ENCODE peak calls at places on chromosomes 6 and 20, in four cellular contexts. One of them, this sample, is unnamed.
A peak's percentile ranks its signal among the peaks of the same experiment; 100 is the strongest.

GRCh38 chr6:97702226-97702625 is 419.2 kb upstream of the MMS22L start:
- DNase-seq in esophagus muscularis mucosa: no peak
- DNase-seq in transverse colon: no peak
- DNase-seq in right lobe of liver: no peak
- DNase-seq in this sample: no peak

GRCh38 chr6:168962886-168963285 is 290.8 kb downstream of the THBS2 start:
- DNase-seq in esophagus muscularis mucosa: no peak
- DNase-seq in transverse colon: no peak
- DNase-seq in right lobe of liver: no peak
- DNase-seq in this sample: no peak

GRCh38 chr6:133047065-133047665 is 194.0 kb upstream of the EYA4 start:
- DNase-seq in right lobe of liver: no peak
- DNase-seq in transverse colon: no peak
- DNase-seq in esophagus muscularis mucosa: no peak
- DNase-seq in this sample: no peak

GRCh38 chr20:14633507-14633906 is 296.1 kb upstream of the FLRT3 start:
- DNase-seq in transverse colon: no peak
- DNase-seq in right lobe of liver: no peak
- DNase-seq in esophagus muscularis mucosa: no peak
- DNase-seq in this sample: no peak

GRCh38 chr6:79468116-79468515 is 69.1 kb downstream of the LCA5 start:
- DNase-seq in transverse colon: no peak
- DNase-seq in right lobe of liver: no peak
- DNase-seq in esophagus muscularis mucosa: no peak
- DNase-seq in this sample: no peak

GRCh38 chr6:88669475-88669874 is 293.9 kb downstream of the RNGTT start:
- DNase-seq in esophagus muscularis mucosa: no peak
- DNase-seq in right lobe of liver: peak; percentile 61
- DNase-seq in transverse colon: no peak
- DNase-seq in this sample: no peak

GRCh38 chr6:141451508-141452353 is 681.0 kb upstream of the GJE1 start:
- DNase-seq in transverse colon: no peak
- DNase-seq in right lobe of liver: no peak
- DNase-seq in esophagus muscularis mucosa: no peak
- DNase-seq in this sample: no peak

GRCh38 chr20:32945710-32946221 is 58.5 kb downstream of the SUN5 start:
- DNase-seq in esophagus muscularis mucosa: no peak
- DNase-seq in transverse colon: no peak
- DNase-seq in right lobe of liver: no peak
- DNase-seq in this sample: no peak

GRCh38 chr6:160919713-160920112 is 71.9 kb upstream of the MAP3K4 start:
- DNase-seq in right lobe of liver: peak; percentile 59
- DNase-seq in transverse colon: no peak
- DNase-seq in esophagus muscularis mucosa: no peak
- DNase-seq in this sample: no peak

GRCh38 chr20:50746138-50746940 is 15.0 kb downstream of the PARD6B start:
- DNase-seq in right lobe of liver: peak; percentile 61
- DNase-seq in transverse colon: no peak
- DNase-seq in esophagus muscularis mucosa: no peak
- DNase-seq in this sample: no peak

GRCh38 chr6:111057074-111057752 is 30.1 kb upstream of the SLC16A10 start:
- DNase-seq in right lobe of liver: peak; percentile 54
- DNase-seq in transverse colon: peak; percentile 21
- DNase-seq in esophagus muscularis mucosa: no peak
- DNase-seq in this sample: no peak

GRCh38 chr6:44285552-44286284 is 15.5 kb downstream of the TMEM151B start:
- DNase-seq in esophagus muscularis mucosa: no peak
- DNase-seq in transverse colon: no peak
- DNase-seq in right lobe of liver: no peak
- DNase-seq in this sample: no peak

GRCh38 chr6:81787313-81788068 is 35.0 kb upstream of the TENT5A start:
- DNase-seq in transverse colon: no peak
- DNase-seq in right lobe of liver: no peak
- DNase-seq in esophagus muscularis mucosa: no peak
- DNase-seq in this sample: no peak

GRCh38 chr20:31837896-31838397 is 7.5 kb downstream of the FOXS1 start:
- DNase-seq in transverse colon: no peak
- DNase-seq in esophagus muscularis mucosa: no peak
- DNase-seq in right lobe of liver: no peak
- DNase-seq in this sample: no peak

GRCh38 chr6:137156650-137157049 is 16.8 kb downstream of the IL22RA2 start:
- DNase-seq in right lobe of liver: no peak
- DNase-seq in esophagus muscularis mucosa: no peak
- DNase-seq in transverse colon: no peak
- DNase-seq in this sample: no peak

GRCh38 chr6:53837875-53838806 is 43.3 kb downstream of the LRRC1 start:
- DNase-seq in right lobe of liver: no peak
- DNase-seq in esophagus muscularis mucosa: no peak
- DNase-seq in transverse colon: no peak
- DNase-seq in this sample: no peak

GRCh38 chr6:161444966-161445799 is 171.3 kb upstream of the AGPAT4 start:
- DNase-seq in esophagus muscularis mucosa: no peak
- DNase-seq in right lobe of liver: no peak
- DNase-seq in transverse colon: no peak
- DNase-seq in this sample: no peak

GRCh38 chr6:34414999-34415858 is 10.6 kb downstream of the RPS10 start:
- DNase-seq in esophagus muscularis mucosa: no peak
- DNase-seq in transverse colon: peak; percentile 62
- DNase-seq in right lobe of liver: peak; percentile 75
- DNase-seq in this sample: no peak

GRCh38 chr20:1813101-1813529 is 82.1 kb upstream of the SIRPA start:
- DNase-seq in esophagus muscularis mucosa: peak; percentile 92
- DNase-seq in transverse colon: peak; percentile 35
- DNase-seq in right lobe of liver: peak; percentile 75
- DNase-seq in this sample: peak; percentile 25

GRCh38 chr6:106772270-106773142 is 143.1 kb downstream of the QRSL1 start:
- DNase-seq in transverse colon: no peak
- DNase-seq in right lobe of liver: no peak
- DNase-seq in esophagus muscularis mucosa: no peak
- DNase-seq in this sample: no peak

GRCh38 chr6:38644951-38645350 is 5.2 kb upstream of the BTBD9 start:
- DNase-seq in right lobe of liver: no peak
- DNase-seq in transverse colon: no peak
- DNase-seq in esophagus muscularis mucosa: no peak
- DNase-seq in this sample: no peak

GRCh38 chr6:137573739-137574138 is 79.5 kb upstream of the OLIG3 start:
- DNase-seq in transverse colon: no peak
- DNase-seq in esophagus muscularis mucosa: no peak
- DNase-seq in right lobe of liver: no peak
- DNase-seq in this sample: no peak

GRCh38 chr20:412081-412480 is 4.0 kb downstream of the RBCK1 start:
- DNase-seq in transverse colon: no peak
- DNase-seq in esophagus muscularis mucosa: no peak
- DNase-seq in right lobe of liver: no peak
- DNase-seq in this sample: no peak

GRCh38 chr6:164442572-164442971 is 866.8 kb downstream of the C6orf118 start:
- DNase-seq in right lobe of liver: no peak
- DNase-seq in transverse colon: no peak
- DNase-seq in esophagus muscularis mucosa: no peak
- DNase-seq in this sample: no peak

GRCh38 chr6:34901930-34902329 is 12.9 kb downstream of the ANKS1A start:
- DNase-seq in transverse colon: no peak
- DNase-seq in esophagus muscularis mucosa: no peak
- DNase-seq in right lobe of liver: no peak
- DNase-seq in this sample: no peak

GRCh38 chr6:52523363-52524207 is 53.3 kb downstream of the TRAM2 start:
- DNase-seq in transverse colon: no peak
- DNase-seq in right lobe of liver: no peak
- DNase-seq in esophagus muscularis mucosa: no peak
- DNase-seq in this sample: no peak

GRCh38 chr20:845226-845868 is 11.8 kb downstream of the FAM110A start:
- DNase-seq in right lobe of liver: no peak
- DNase-seq in transverse colon: no peak
- DNase-seq in esophagus muscularis mucosa: no peak
- DNase-seq in this sample: no peak

GRCh38 chr6:168711049-168711640 is 270.2 kb downstream of the SMOC2 start:
- DNase-seq in right lobe of liver: no peak
- DNase-seq in transverse colon: no peak
- DNase-seq in esophagus muscularis mucosa: no peak
- DNase-seq in this sample: no peak

GRCh38 chr6:134176283-134176975 is 124.0 kb upstream of the SLC2A12 start:
- DNase-seq in right lobe of liver: peak; percentile 77
- DNase-seq in esophagus muscularis mucosa: no peak
- DNase-seq in transverse colon: no peak
- DNase-seq in this sample: peak; percentile 91
- H3K27ac ChIP-seq in right lobe of liver: peak overlapping the region; percentile 98
- H3K27ac ChIP-seq in esophagus muscularis mucosa: peak overlapping the region; percentile 86
- H3K27ac ChIP-seq in transverse colon: peak overlapping the region; percentile 94
- H3K27ac ChIP-seq in this sample: peak overlapping the region; percentile 98

GRCh38 chr6:26157838-26158580 is 70.8 kb downstream of the HFE start:
- DNase-seq in right lobe of liver: peak; percentile 84
- DNase-seq in esophagus muscularis mucosa: peak; percentile 97
- DNase-seq in transverse colon: peak; percentile 89
- DNase-seq in this sample: peak; percentile 98

GRCh38 chr6:26157150-26157837 is 70.1 kb downstream of the HFE start:
- DNase-seq in transverse colon: peak; percentile 77
- DNase-seq in right lobe of liver: peak; percentile 65
- DNase-seq in esophagus muscularis mucosa: peak; percentile 92
- DNase-seq in this sample: no peak

GRCh38 chr6:26158581-26159416 is 71.6 kb downstream of the HFE start:
- DNase-seq in transverse colon: peak; percentile 87
- DNase-seq in esophagus muscularis mucosa: no peak
- DNase-seq in right lobe of liver: peak; percentile 59
- DNase-seq in this sample: peak; percentile 95

GRCh38 chr6:26161322-26161721 is 74.1 kb downstream of the HFE start:
- DNase-seq in esophagus muscularis mucosa: no peak
- DNase-seq in transverse colon: no peak
- DNase-seq in right lobe of liver: no peak
- DNase-seq in this sample: no peak

GRCh38 chr6:26159417-26160273 is 72.4 kb downstream of the HFE start:
- DNase-seq in esophagus muscularis mucosa: no peak
- DNase-seq in transverse colon: no peak
- DNase-seq in right lobe of liver: no peak
- DNase-seq in this sample: no peak
- TF ChIP-seq POLR2A in esophagus muscularis mucosa: no peak
- TF ChIP-seq POLR2A in transverse colon: peak; percentile 59
- TF ChIP-seq POLR2A in right lobe of liver: no peak
- TF ChIP-seq POLR2A in this sample: no peak

GRCh38 chr20:58908941-58909340 is 56.4 kb downstream of the GNAS start:
- DNase-seq in transverse colon: no peak
- DNase-seq in right lobe of liver: no peak
- DNase-seq in esophagus muscularis mucosa: no peak
- DNase-seq in this sample: no peak

GRCh38 chr20:58906894-58907293 is 54.4 kb downstream of the GNAS start:
- DNase-seq in right lobe of liver: no peak
- DNase-seq in esophagus muscularis mucosa: no peak
- DNase-seq in transverse colon: no peak
- DNase-seq in this sample: no peak

GRCh38 chr20:58909585-58909984 is 57.1 kb downstream of the GNAS start:
- DNase-seq in right lobe of liver: no peak
- DNase-seq in transverse colon: no peak
- DNase-seq in esophagus muscularis mucosa: no peak
- DNase-seq in this sample: no peak

GRCh38 chr20:58907481-58908137 is 55.1 kb downstream of the GNAS start:
- DNase-seq in right lobe of liver: peak; percentile 79
- DNase-seq in transverse colon: peak; percentile 83
- DNase-seq in esophagus muscularis mucosa: peak; percentile 96
- DNase-seq in this sample: no peak

GRCh38 chr20:58908216-58908615 is 55.7 kb downstream of the GNAS start:
- DNase-seq in transverse colon: no peak
- DNase-seq in esophagus muscularis mucosa: no peak
- DNase-seq in right lobe of liver: no peak
- DNase-seq in this sample: no peak
- H3K27ac ChIP-seq in transverse colon: peak overlapping the region; percentile 78
- H3K27ac ChIP-seq in esophagus muscularis mucosa: peak overlapping the region; percentile 79
- H3K27ac ChIP-seq in right lobe of liver: peak overlapping the region; percentile 8
- H3K27ac ChIP-seq in this sample: peak overlapping the region; percentile 73

GRCh38 chr6:24093381-24093780 is 32.6 kb upstream of the NRSN1 start:
- DNase-seq in esophagus muscularis mucosa: no peak
- DNase-seq in transverse colon: no peak
- DNase-seq in right lobe of liver: no peak
- DNase-seq in this sample: no peak
- TF ChIP-seq POLR2A in esophagus muscularis mucosa: no peak
- TF ChIP-seq POLR2A in transverse colon: no peak
- TF ChIP-seq POLR2A in right lobe of liver: no peak
- TF ChIP-seq POLR2A in this sample: no peak

GRCh38 chr6:142871910-142872331 is 73.1 kb downstream of the HIVEP2 start:
- DNase-seq in right lobe of liver: no peak
- DNase-seq in esophagus muscularis mucosa: no peak
- DNase-seq in transverse colon: peak; percentile 59
- DNase-seq in this sample: no peak
- H3K27ac ChIP-seq in right lobe of liver: no peak overlapping the region
- H3K27ac ChIP-seq in esophagus muscularis mucosa: peak overlapping the region; percentile 12
- H3K27ac ChIP-seq in transverse colon: peak overlapping the region; percentile 52
- H3K27ac ChIP-seq in this sample: no peak overlapping the region

GRCh38 chr20:45952861-45953260 is 18.4 kb downstream of the PCIF1 start:
- DNase-seq in right lobe of liver: no peak
- DNase-seq in esophagus muscularis mucosa: no peak
- DNase-seq in transverse colon: no peak
- DNase-seq in this sample: no peak

GRCh38 chr20:45950330-45950646 is 15.8 kb downstream of the PCIF1 start:
- DNase-seq in transverse colon: no peak
- DNase-seq in esophagus muscularis mucosa: no peak
- DNase-seq in right lobe of liver: no peak
- DNase-seq in this sample: no peak

GRCh38 chr20:45949542-45950329 is 15.3 kb downstream of the PCIF1 start:
- DNase-seq in esophagus muscularis mucosa: no peak
- DNase-seq in transverse colon: no peak
- DNase-seq in right lobe of liver: no peak
- DNase-seq in this sample: no peak

GRCh38 chr20:45951925-45952834 is 17.7 kb downstream of the PCIF1 start:
- DNase-seq in transverse colon: no peak
- DNase-seq in right lobe of liver: no peak
- DNase-seq in esophagus muscularis mucosa: no peak
- DNase-seq in this sample: no peak

DNA sequence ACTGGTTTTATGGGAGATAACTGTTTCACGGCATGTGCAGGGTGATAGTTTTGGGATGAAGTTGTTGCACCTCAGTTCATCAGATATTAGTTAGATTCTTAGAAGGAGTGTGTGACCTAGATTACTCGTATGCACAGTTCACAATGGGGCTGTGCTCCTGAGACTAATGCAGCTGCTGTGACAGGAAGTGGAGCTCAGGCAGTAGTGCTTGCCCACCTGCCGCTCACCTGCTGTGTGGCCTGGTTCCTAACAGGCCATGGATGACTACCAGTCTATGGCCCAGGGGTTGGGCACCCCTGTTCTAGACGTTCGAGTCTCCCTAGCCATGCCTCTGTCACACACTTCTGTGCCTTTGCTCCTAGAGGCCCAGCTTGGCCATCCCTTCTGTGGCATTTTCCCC is 17.0 kb downstream of the PCIF1 start:
- DNase-seq in transverse colon: no peak
- DNase-seq in right lobe of liver: no peak
- DNase-seq in esophagus muscularis mucosa: no peak
- DNase-seq in this sample: no peak
- TF ChIP-seq POLR2A in transverse colon: no peak
- TF ChIP-seq POLR2A in right lobe of liver: no peak
- TF ChIP-seq POLR2A in esophagus muscularis mucosa: no peak
- TF ChIP-seq POLR2A in this sample: no peak